ENCODE peak calls at places on chromosomes 13 and 19, in eight cellular contexts. P is esophagus muscularis mucosa, Q is heart left ventricle, I is mammary epithelial cell, K is GM13977, F is foreskin fibroblast, W is H9, E is colonic mucosa. R is an unnamed sample.

GRCh38 chr19:8129061-8129460 is 20.3 kb downstream of the FBN3 start:
- DNase-seq in P (no peak), Q (no peak), I (no peak), K (no peak), F (no peak), W (no peak), E (no peak), R (no peak)

GRCh38 chr19:41936961-41937360 is 8.7 kb upstream of the ERFL start:
- DNase-seq in P (no peak), Q (no peak), I (no peak), K (no peak), F (no peak), W (no peak), E (no peak), R (no peak)

GRCh38 chr19:48859711-48860572 is 8.5 kb downstream of the PLEKHA4 start:
- DNase-seq in P (no peak), Q (peak; percentile 52), I (no peak), K (no peak), F (no peak), W (peak; percentile 95), E (peak; percentile 57), R (peak; percentile 50)

GRCh38 chr13:100409132-100409531 is 179.5 kb downstream of the GGACT start:
- DNase-seq in P (no peak), Q (no peak), I (peak; percentile 6), K (no peak), F (no peak), W (no peak), E (no peak), R (no peak)

GRCh38 chr19:38840583-38840968 is 9.0 kb upstream of the ECH1 start:
- DNase-seq in P (no peak), Q (no peak), I (no peak), K (no peak), F (no peak), W (no peak), E (no peak), R (no peak)

GRCh38 chr19:33794578-33795369 is 1.9 kb upstream of the KCTD15 start:
- DNase-seq in P (no peak), Q (no peak), I (no peak), K (no peak), F (no peak), W (peak; percentile 60), E (no peak), R (no peak)

GRCh38 chr13:39692650-39693438 is 37.4 kb downstream of the COG6 start:
- DNase-seq in P (no peak), Q (no peak), I (no peak), K (no peak), F (no peak), W (no peak), E (no peak), R (no peak)

GRCh38 chr19:29384676-29385075 is 141.1 kb upstream of the VSTM2B start:
- DNase-seq in P (no peak), Q (no peak), I (no peak), K (no peak), F (no peak), W (no peak), E (no peak), R (no peak)

GRCh38 chr19:44002212-44002565 is 568 bp upstream of the ZNF230 start:
- DNase-seq in P (no peak), Q (no peak), I (no peak), K (no peak), F (no peak), W (no peak), E (no peak), R (no peak)

GRCh38 chr13:100648354-100648753 is 26.2 kb downstream of the TMTC4 start:
- DNase-seq in P (no peak), Q (no peak), I (no peak), K (no peak), F (peak; percentile 32), W (no peak), E (no peak), R (no peak)

GRCh38 chr19:35236638-35237400 is 8.3 kb upstream of the FAM187B start:
- DNase-seq in P (peak; percentile 31), Q (no peak), I (peak; percentile 30), K (no peak), F (no peak), W (no peak), E (no peak), R (peak; percentile 46)
- TF ChIP-seq CTCF in P (no peak), Q (no peak), I (no peak), K (peak; percentile 43), F (no peak), W (peak; percentile 58), E (no peak), R (no peak)

GRCh38 chr19:984165-984967 is at the start of gene WDR18:
- DNase-seq in P (peak; percentile 97), Q (peak; percentile 94), I (peak; percentile 83), K (peak; percentile 100), F (peak; percentile 80), W (peak; percentile 89), E (peak; percentile 94), R (peak; percentile 94)
- TF ChIP-seq CTCF in P (no peak), Q (no peak), I (no peak), K (peak; percentile 12), F (no peak), W (no peak), E (no peak), R (no peak)

GRCh38 chr13:27354379-27354778 is 70.0 kb upstream of the GTF3A start:
- DNase-seq in P (no peak), Q (no peak), I (no peak), K (no peak), F (peak; percentile 16), W (no peak), E (no peak), R (no peak)
- TF ChIP-seq CTCF in P (no peak), Q (no peak), I (no peak), K (no peak), F (peak; percentile 9), W (no peak), E (no peak), R (no peak)

DNA sequence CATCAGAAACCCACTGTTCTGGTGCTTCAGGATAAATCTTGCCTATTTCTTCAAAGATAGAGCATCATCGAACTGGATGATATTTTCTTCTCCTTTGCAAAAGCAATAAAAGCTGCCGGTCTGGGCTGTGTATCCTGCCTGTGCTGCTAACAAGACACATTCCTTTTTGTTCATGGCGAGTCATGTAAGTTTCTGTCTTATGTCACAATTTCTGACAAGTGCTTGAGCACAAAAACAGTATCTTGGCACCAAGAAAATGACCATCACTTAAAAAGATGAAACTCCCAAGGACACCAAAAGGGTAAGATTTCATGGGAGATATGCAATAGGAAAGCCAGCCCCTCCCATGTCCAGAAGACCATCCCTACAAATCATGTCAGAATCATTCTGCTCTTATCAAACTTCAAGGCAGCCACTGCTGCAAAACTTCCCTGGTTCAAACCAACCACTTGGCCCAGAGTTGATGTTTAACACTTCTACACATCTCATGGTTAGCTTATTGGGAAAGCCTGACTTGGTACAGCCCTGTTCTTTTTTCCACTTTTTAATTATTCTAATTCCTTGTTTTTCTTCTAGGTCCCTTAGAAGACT is 375.4 kb upstream of the ZNF507 start:
- DNase-seq in P (no peak), Q (no peak), I (no peak), K (no peak), F (no peak), W (no peak), E (no peak), R (no peak)
- TF ChIP-seq CTCF in P (no peak), Q (no peak), I (no peak), K (no peak), F (no peak), W (no peak), E (no peak), R (no peak)

R was measured in activated CD8-positive, alpha-beta T cell treated with anti-CD3 and anti-CD28 coated beads for 36 hours.